ENCODE peak calls at places on chromosomes 11 and 22, in eight cellular contexts. R is substantia nigra; Q is AG10803; O is stimulated activated CD8-positive, alpha-beta memory T cell treated with anti-CD3 and anti-CD28 coated beads, Interleukin-15, amount 100 ng/mL, for 4 hours; V is heart left ventricle; Y is HTR-8/SVneo; S is effector CD4-positive, alpha-beta T cell; G is T follicular helper cell. K is an unnamed sample.

GRCh38 chr11:71504526-71504925 is 22.5 kb upstream of the KRTAP5-7 start:
- DNase-seq in R (no peak), Q (no peak), O (no peak), V (peak), Y (no peak), S (no peak), G (no peak), K (no peak)

GRCh38 chr11:71446942-71447688 is 1.1 kb downstream of the DHCR7 start:
- DNase-seq in R (no peak), Q (peak), O (no peak), V (peak), Y (peak), S (no peak), G (no peak), K (peak)

GRCh38 chr11:75024764-75025211 is 36.1 kb downstream of the NEU3 start:
- DNase-seq in R (no peak), Q (peak), O (no peak), V (no peak), Y (no peak), S (no peak), G (no peak), K (no peak)

GRCh38 chr22:37802310-37803194 is 5.2 kb upstream of the GCAT start:
- DNase-seq in R (peak), Q (peak), O (no peak), V (peak), Y (no peak), S (no peak), G (no peak), K (peak)

GRCh38 chr11:121687961-121688566 is 235.3 kb upstream of the SORL1-AS1 start:
- DNase-seq in R (no peak), Q (no peak), O (no peak), V (no peak), Y (peak), S (no peak), G (no peak), K (peak)

GRCh38 chr11:38476808-38477565 is 1879.0 kb upstream of the RAG2 start:
- DNase-seq in R (no peak), Q (no peak), O (no peak), V (no peak), Y (peak), S (no peak), G (no peak), K (no peak)

GRCh38 chr22:26172389-26172990 is 3.2 kb downstream of the SEZ6L start:
- DNase-seq in R (peak), Q (peak), O (no peak), V (no peak), Y (peak), S (no peak), G (no peak), K (peak)

GRCh38 chr11:76629853-76630599 is 40.5 kb downstream of the LRRC32 start:
- DNase-seq in R (no peak), Q (peak), O (no peak), V (peak), Y (no peak), S (no peak), G (no peak), K (peak)

GRCh38 chr11:69259072-69259471 is 34.9 kb upstream of the MYEOV start:
- DNase-seq in R (no peak), Q (no peak), O (no peak), V (no peak), Y (no peak), S (no peak), G (no peak), K (no peak)

GRCh38 chr11:61162092-61162935 is 1.1 kb upstream of the VPS37C start:
- DNase-seq in R (no peak), Q (no peak), O (no peak), V (no peak), Y (no peak), S (no peak), G (no peak), K (no peak)

GRCh38 chr22:40855960-40856512 is 403 bp downstream of the ST13 start:
- DNase-seq in R (peak), Q (peak), O (no peak), V (no peak), Y (peak), S (no peak), G (peak), K (peak)

GRCh38 chr22:37782340-37783168 is 25.2 kb upstream of the GCAT start:
- DNase-seq in R (no peak), Q (peak), O (no peak), V (no peak), Y (peak), S (no peak), G (no peak), K (no peak)

GRCh38 chr11:116371146-116371545 is 401.6 kb downstream of the BUD13 start:
- DNase-seq in R (no peak), Q (no peak), O (no peak), V (no peak), Y (no peak), S (no peak), G (no peak), K (no peak)

GRCh38 chr22:21816787-21817496 is 50.5 kb downstream of the MAPK1 start:
- DNase-seq in R (no peak), Q (peak), O (no peak), V (no peak), Y (peak), S (peak), G (peak), K (peak)

GRCh38 chr22:32444068-32444467 is 20.2 kb downstream of the BPIFC start:
- DNase-seq in R (no peak), Q (no peak), O (no peak), V (no peak), Y (peak), S (no peak), G (no peak), K (no peak)

GRCh38 chr11:63845305-63845704 is 6.4 kb downstream of the MARK2 start:
- DNase-seq in R (no peak), Q (peak), O (no peak), V (no peak), Y (no peak), S (no peak), G (no peak), K (peak)

GRCh38 chr11:4607111-4607510 is 920 bp downstream of the TRIM68 start:
- DNase-seq in R (no peak), Q (no peak), O (no peak), V (no peak), Y (no peak), S (no peak), G (no peak), K (no peak)

GRCh38 chr11:119935341-119935925 is 202.5 kb downstream of the TRIM29 start:
- DNase-seq in R (no peak), Q (no peak), O (no peak), V (no peak), Y (no peak), S (no peak), G (no peak), K (no peak)

GRCh38 chr11:116366451-116366850 is 406.3 kb downstream of the BUD13 start:
- DNase-seq in R (no peak), Q (no peak), O (no peak), V (no peak), Y (no peak), S (no peak), G (no peak), K (no peak)

GRCh38 chr11:66080055-66080817 is 10.2 kb downstream of the PACS1 start:
- DNase-seq in R (no peak), Q (peak), O (no peak), V (no peak), Y (peak), S (peak), G (peak), K (peak)

GRCh38 chr11:116773203-116774112 is 671 bp upstream of the BUD13 start:
- DNase-seq in R (no peak), Q (no peak), O (no peak), V (no peak), Y (no peak), S (no peak), G (no peak), K (no peak)

GRCh38 chr22:20738394-20739089 is 35.4 kb upstream of the SERPIND1 start:
- DNase-seq in R (no peak), Q (no peak), O (no peak), V (no peak), Y (no peak), S (no peak), G (no peak), K (no peak)

K was measured in GM03348.